ENCODE peak calls at places on chromosomes 2 and 18, in nine cellular contexts. One of them, this sample, is unnamed.
A peak's percentile ranks its signal among the peaks of the same experiment; 100 is the strongest.

GRCh38 chr2:102226612-102227351 is 40.0 kb downstream of the IL1RL2 start:
- DNase-seq in naive thymus-derived CD4-positive, alpha-beta T cell: no peak
- DNase-seq in tibial nerve: no peak
- DNase-seq in heart left ventricle: no peak
- DNase-seq in fibroblast of lung: no peak
- DNase-seq in GM23248: peak; percentile 56
- DNase-seq in CD8-positive, alpha-beta T cell: no peak
- DNase-seq in right lobe of liver: no peak
- DNase-seq in tibial artery: no peak
- DNase-seq in this sample: no peak

GRCh38 chr2:217049931-217050330 is 190.1 kb upstream of the TNP1 start:
- DNase-seq in GM23248: peak; percentile 48
- DNase-seq in heart left ventricle: no peak
- DNase-seq in tibial artery: no peak
- DNase-seq in fibroblast of lung: no peak
- DNase-seq in right lobe of liver: no peak
- DNase-seq in tibial nerve: peak; percentile 65
- DNase-seq in CD8-positive, alpha-beta T cell: no peak
- DNase-seq in naive thymus-derived CD4-positive, alpha-beta T cell: no peak
- DNase-seq in this sample: no peak

GRCh38 chr2:179177694-179178093 is 86.9 kb downstream of the SESTD1 start:
- DNase-seq in tibial nerve: no peak
- DNase-seq in CD8-positive, alpha-beta T cell: no peak
- DNase-seq in tibial artery: no peak
- DNase-seq in naive thymus-derived CD4-positive, alpha-beta T cell: no peak
- DNase-seq in GM23248: no peak
- DNase-seq in heart left ventricle: no peak
- DNase-seq in fibroblast of lung: no peak
- DNase-seq in right lobe of liver: no peak
- DNase-seq in this sample: no peak

GRCh38 chr2:112257575-112257974 is 2.7 kb upstream of the ZC3H8 start:
- DNase-seq in tibial nerve: no peak
- DNase-seq in GM23248: peak; percentile 53
- DNase-seq in CD8-positive, alpha-beta T cell: no peak
- DNase-seq in naive thymus-derived CD4-positive, alpha-beta T cell: no peak
- DNase-seq in fibroblast of lung: peak; percentile 20
- DNase-seq in heart left ventricle: no peak
- DNase-seq in right lobe of liver: no peak
- DNase-seq in tibial artery: no peak
- DNase-seq in this sample: no peak

GRCh38 chr2:226716126-226716525 is 83.5 kb downstream of the IRS1 start:
- DNase-seq in fibroblast of lung: no peak
- DNase-seq in tibial nerve: no peak
- DNase-seq in heart left ventricle: no peak
- DNase-seq in CD8-positive, alpha-beta T cell: no peak
- DNase-seq in right lobe of liver: no peak
- DNase-seq in naive thymus-derived CD4-positive, alpha-beta T cell: no peak
- DNase-seq in tibial artery: no peak
- DNase-seq in GM23248: no peak
- DNase-seq in this sample: no peak

GRCh38 chr2:66279024-66279423 is 155.9 kb upstream of the MEIS1 start:
- DNase-seq in naive thymus-derived CD4-positive, alpha-beta T cell: no peak
- DNase-seq in GM23248: no peak
- DNase-seq in tibial artery: no peak
- DNase-seq in right lobe of liver: no peak
- DNase-seq in CD8-positive, alpha-beta T cell: no peak
- DNase-seq in fibroblast of lung: no peak
- DNase-seq in tibial nerve: no peak
- DNase-seq in heart left ventricle: no peak
- DNase-seq in this sample: no peak

GRCh38 chr18:65955747-65956146 is 204.9 kb downstream of the CDH7 start:
- DNase-seq in right lobe of liver: no peak
- DNase-seq in GM23248: no peak
- DNase-seq in heart left ventricle: no peak
- DNase-seq in tibial nerve: no peak
- DNase-seq in naive thymus-derived CD4-positive, alpha-beta T cell: no peak
- DNase-seq in fibroblast of lung: no peak
- DNase-seq in CD8-positive, alpha-beta T cell: no peak
- DNase-seq in tibial artery: no peak
- DNase-seq in this sample: no peak

GRCh38 chr2:231902598-231902997 is 23.6 kb downstream of the NPPC start:
- DNase-seq in tibial artery: peak; percentile 21
- DNase-seq in heart left ventricle: peak; percentile 11
- DNase-seq in naive thymus-derived CD4-positive, alpha-beta T cell: no peak
- DNase-seq in fibroblast of lung: no peak
- DNase-seq in CD8-positive, alpha-beta T cell: no peak
- DNase-seq in right lobe of liver: no peak
- DNase-seq in tibial nerve: no peak
- DNase-seq in GM23248: no peak
- DNase-seq in this sample: no peak

DNA sequence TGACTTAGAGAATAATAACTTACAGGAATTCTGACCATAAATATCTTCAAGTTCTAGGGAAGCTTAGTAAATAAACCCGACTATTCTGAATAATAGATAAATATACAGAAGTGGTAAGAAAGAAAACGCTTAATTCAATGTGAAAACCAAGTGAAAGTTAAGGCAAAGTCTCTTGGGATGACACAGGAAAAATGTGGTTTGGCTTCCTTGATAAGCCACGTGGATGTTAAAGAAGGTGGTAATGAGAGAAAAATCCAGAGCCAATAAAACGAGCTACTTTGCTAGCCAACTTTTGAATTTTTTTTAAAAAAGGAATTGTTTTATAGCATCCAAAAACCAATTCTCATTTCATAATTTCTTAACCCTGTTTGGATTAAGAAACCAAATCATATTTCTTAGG is 166.2 kb upstream of the VRK2 start:
- DNase-seq in fibroblast of lung: no peak
- DNase-seq in tibial nerve: no peak
- DNase-seq in right lobe of liver: no peak
- DNase-seq in GM23248: peak; percentile 12
- DNase-seq in naive thymus-derived CD4-positive, alpha-beta T cell: no peak
- DNase-seq in CD8-positive, alpha-beta T cell: no peak
- DNase-seq in tibial artery: no peak
- DNase-seq in heart left ventricle: no peak
- DNase-seq in this sample: no peak
- H3K4me1 ChIP-seq in fibroblast of lung: peaks cover 2% of the 10 kb centered on the region
- H3K4me1 ChIP-seq in tibial nerve: peaks cover 13% of the 10 kb centered on the region
- H3K4me1 ChIP-seq in right lobe of liver: no peaks in the 10 kb centered on the region
- H3K4me1 ChIP-seq in GM23248: peaks cover 26% of the 10 kb centered on the region
- H3K4me1 ChIP-seq in naive thymus-derived CD4-positive, alpha-beta T cell: no peaks in the 10 kb centered on the region
- H3K4me1 ChIP-seq in CD8-positive, alpha-beta T cell: no peaks in the 10 kb centered on the region
- H3K4me1 ChIP-seq in tibial artery: peaks cover 8% of the 10 kb centered on the region
- H3K4me1 ChIP-seq in heart left ventricle: no peaks in the 10 kb centered on the region
- H3K4me1 ChIP-seq in this sample: no peaks in the 10 kb centered on the region

GRCh38 chr2:23422089-23423061 is 37.4 kb downstream of the KLHL29 start:
- DNase-seq in GM23248: no peak
- DNase-seq in tibial nerve: no peak
- DNase-seq in CD8-positive, alpha-beta T cell: no peak
- DNase-seq in heart left ventricle: no peak
- DNase-seq in right lobe of liver: no peak
- DNase-seq in fibroblast of lung: no peak
- DNase-seq in tibial artery: no peak
- DNase-seq in naive thymus-derived CD4-positive, alpha-beta T cell: no peak
- DNase-seq in this sample: no peak

GRCh38 chr2:23425338-23425871 is 40.4 kb downstream of the KLHL29 start:
- DNase-seq in naive thymus-derived CD4-positive, alpha-beta T cell: no peak
- DNase-seq in GM23248: no peak
- DNase-seq in tibial artery: no peak
- DNase-seq in right lobe of liver: no peak
- DNase-seq in heart left ventricle: no peak
- DNase-seq in fibroblast of lung: no peak
- DNase-seq in CD8-positive, alpha-beta T cell: no peak
- DNase-seq in tibial nerve: no peak
- DNase-seq in this sample: no peak

GRCh38 chr2:23420840-23421476 is 36.0 kb downstream of the KLHL29 start:
- DNase-seq in tibial artery: no peak
- DNase-seq in naive thymus-derived CD4-positive, alpha-beta T cell: no peak
- DNase-seq in heart left ventricle: no peak
- DNase-seq in fibroblast of lung: no peak
- DNase-seq in GM23248: no peak
- DNase-seq in tibial nerve: no peak
- DNase-seq in right lobe of liver: no peak
- DNase-seq in CD8-positive, alpha-beta T cell: no peak
- DNase-seq in this sample: no peak

GRCh38 chr2:23423873-23424680 is 39.1 kb downstream of the KLHL29 start:
- DNase-seq in CD8-positive, alpha-beta T cell: no peak
- DNase-seq in heart left ventricle: no peak
- DNase-seq in GM23248: no peak
- DNase-seq in tibial nerve: no peak
- DNase-seq in naive thymus-derived CD4-positive, alpha-beta T cell: no peak
- DNase-seq in tibial artery: no peak
- DNase-seq in fibroblast of lung: no peak
- DNase-seq in right lobe of liver: no peak
- DNase-seq in this sample: no peak

DNA sequence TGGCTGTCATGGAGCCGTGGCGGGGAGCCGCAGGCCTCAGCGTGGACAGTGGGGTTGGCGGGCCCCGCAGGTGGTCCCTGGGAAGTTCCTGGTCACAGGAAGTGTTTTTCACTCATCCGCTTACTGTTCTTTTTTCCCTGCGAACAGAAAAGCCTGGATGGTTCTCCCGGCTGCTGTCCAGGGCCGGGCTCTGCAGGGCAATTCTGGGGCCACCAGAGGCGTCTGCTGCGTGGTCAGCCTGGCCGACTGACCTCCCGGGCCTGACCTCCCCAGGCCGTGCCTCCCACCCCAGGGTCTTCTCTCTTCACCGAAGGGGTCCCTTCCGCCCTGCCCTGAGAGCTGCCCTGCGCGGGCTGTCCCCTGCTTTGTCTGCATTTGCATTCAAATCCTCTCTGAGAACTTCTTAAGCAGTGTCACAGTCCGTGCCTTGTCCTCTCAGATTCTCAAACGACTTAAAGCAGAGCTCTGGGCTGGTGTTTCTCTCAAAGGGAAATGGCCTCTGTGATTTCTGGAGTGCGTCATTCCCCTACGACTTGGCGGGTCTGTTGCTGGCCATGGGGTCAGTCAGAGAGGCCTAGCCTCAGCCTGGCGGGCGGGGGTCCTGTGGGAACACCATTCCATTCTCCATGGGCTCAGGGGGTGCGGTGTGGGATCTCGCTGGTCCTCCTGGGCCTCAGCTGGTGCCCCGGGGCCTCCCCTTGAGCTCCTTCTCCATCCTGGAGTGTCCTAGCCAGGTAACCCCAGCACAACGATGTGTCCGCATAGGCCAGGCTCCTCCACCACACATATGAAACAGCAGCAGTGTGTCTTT is 38.3 kb downstream of the KLHL29 start:
- DNase-seq in GM23248: no peak
- DNase-seq in tibial artery: no peak
- DNase-seq in CD8-positive, alpha-beta T cell: no peak
- DNase-seq in fibroblast of lung: no peak
- DNase-seq in tibial nerve: no peak
- DNase-seq in right lobe of liver: no peak
- DNase-seq in naive thymus-derived CD4-positive, alpha-beta T cell: no peak
- DNase-seq in heart left ventricle: no peak
- DNase-seq in this sample: no peak
- H3K4me1 ChIP-seq in GM23248: peaks cover 42% of the 10 kb centered on the region
- H3K4me1 ChIP-seq in tibial artery: peaks cover 57% of the 10 kb centered on the region
- H3K4me1 ChIP-seq in CD8-positive, alpha-beta T cell: no peaks in the 10 kb centered on the region
- H3K4me1 ChIP-seq in fibroblast of lung: peaks cover 28% of the 10 kb centered on the region
- H3K4me1 ChIP-seq in tibial nerve: peaks cover 82% of the 10 kb centered on the region
- H3K4me1 ChIP-seq in right lobe of liver: no peaks in the 10 kb centered on the region
- H3K4me1 ChIP-seq in naive thymus-derived CD4-positive, alpha-beta T cell: no peaks in the 10 kb centered on the region
- H3K4me1 ChIP-seq in heart left ventricle: no peaks in the 10 kb centered on the region
- H3K4me1 ChIP-seq in this sample: no peaks in the 10 kb centered on the region

GRCh38 chr2:28401948-28402550 is 9.4 kb downstream of the FOSL2 start:
- DNase-seq in tibial nerve: no peak
- DNase-seq in heart left ventricle: no peak
- DNase-seq in CD8-positive, alpha-beta T cell: no peak
- DNase-seq in fibroblast of lung: no peak
- DNase-seq in GM23248: no peak
- DNase-seq in naive thymus-derived CD4-positive, alpha-beta T cell: no peak
- DNase-seq in right lobe of liver: no peak
- DNase-seq in tibial artery: no peak
- DNase-seq in this sample: no peak

GRCh38 chr2:28400921-28401320 is 8.3 kb downstream of the FOSL2 start:
- DNase-seq in heart left ventricle: no peak
- DNase-seq in CD8-positive, alpha-beta T cell: no peak
- DNase-seq in fibroblast of lung: no peak
- DNase-seq in naive thymus-derived CD4-positive, alpha-beta T cell: no peak
- DNase-seq in right lobe of liver: no peak
- DNase-seq in GM23248: no peak
- DNase-seq in tibial nerve: no peak
- DNase-seq in tibial artery: no peak
- DNase-seq in this sample: no peak

GRCh38 chr2:28399946-28400345 is 7.3 kb downstream of the FOSL2 start:
- DNase-seq in heart left ventricle: no peak
- DNase-seq in CD8-positive, alpha-beta T cell: no peak
- DNase-seq in fibroblast of lung: no peak
- DNase-seq in tibial nerve: no peak
- DNase-seq in tibial artery: no peak
- DNase-seq in right lobe of liver: no peak
- DNase-seq in GM23248: no peak
- DNase-seq in naive thymus-derived CD4-positive, alpha-beta T cell: no peak
- DNase-seq in this sample: no peak

GRCh38 chr2:28400434-28400833 is 7.8 kb downstream of the FOSL2 start:
- DNase-seq in heart left ventricle: no peak
- DNase-seq in right lobe of liver: no peak
- DNase-seq in fibroblast of lung: no peak
- DNase-seq in GM23248: no peak
- DNase-seq in tibial nerve: no peak
- DNase-seq in naive thymus-derived CD4-positive, alpha-beta T cell: no peak
- DNase-seq in CD8-positive, alpha-beta T cell: no peak
- DNase-seq in tibial artery: no peak
- DNase-seq in this sample: no peak

GRCh38 chr2:28401411-28401810 is 8.8 kb downstream of the FOSL2 start:
- DNase-seq in GM23248: peak; percentile 56
- DNase-seq in naive thymus-derived CD4-positive, alpha-beta T cell: no peak
- DNase-seq in right lobe of liver: no peak
- DNase-seq in fibroblast of lung: no peak
- DNase-seq in tibial nerve: no peak
- DNase-seq in CD8-positive, alpha-beta T cell: no peak
- DNase-seq in heart left ventricle: no peak
- DNase-seq in tibial artery: no peak
- DNase-seq in this sample: no peak
- H3K4me1 ChIP-seq in GM23248: peaks cover 62% of the 10 kb centered on the region
- H3K4me1 ChIP-seq in naive thymus-derived CD4-positive, alpha-beta T cell: peaks cover 11% of the 10 kb centered on the region
- H3K4me1 ChIP-seq in right lobe of liver: peaks cover 3% of the 10 kb centered on the region
- H3K4me1 ChIP-seq in fibroblast of lung: peaks cover 20% of the 10 kb centered on the region
- H3K4me1 ChIP-seq in tibial nerve: peaks cover 94% of the 10 kb centered on the region
- H3K4me1 ChIP-seq in CD8-positive, alpha-beta T cell: peaks cover 24% of the 10 kb centered on the region
- H3K4me1 ChIP-seq in heart left ventricle: peaks cover 40% of the 10 kb centered on the region
- H3K4me1 ChIP-seq in tibial artery: peaks cover 95% of the 10 kb centered on the region
- H3K4me1 ChIP-seq in this sample: peaks cover 29% of the 10 kb centered on the region

GRCh38 chr2:128363991-128364390 is 45.3 kb upstream of the HS6ST1 start:
- DNase-seq in tibial artery: peak; percentile 39
- DNase-seq in right lobe of liver: no peak
- DNase-seq in GM23248: no peak
- DNase-seq in tibial nerve: no peak
- DNase-seq in naive thymus-derived CD4-positive, alpha-beta T cell: no peak
- DNase-seq in heart left ventricle: peak; percentile 46
- DNase-seq in CD8-positive, alpha-beta T cell: no peak
- DNase-seq in fibroblast of lung: peak; percentile 27
- DNase-seq in this sample: no peak

GRCh38 chr2:128362889-128363228 is 44.2 kb upstream of the HS6ST1 start:
- DNase-seq in naive thymus-derived CD4-positive, alpha-beta T cell: no peak
- DNase-seq in tibial artery: peak; percentile 75
- DNase-seq in CD8-positive, alpha-beta T cell: no peak
- DNase-seq in right lobe of liver: no peak
- DNase-seq in GM23248: peak; percentile 80
- DNase-seq in tibial nerve: no peak
- DNase-seq in heart left ventricle: peak; percentile 60
- DNase-seq in fibroblast of lung: peak; percentile 89
- DNase-seq in this sample: no peak

GRCh38 chr2:128365217-128365905 is 46.7 kb upstream of the HS6ST1 start:
- DNase-seq in naive thymus-derived CD4-positive, alpha-beta T cell: no peak
- DNase-seq in CD8-positive, alpha-beta T cell: no peak
- DNase-seq in tibial artery: peak; percentile 19
- DNase-seq in heart left ventricle: peak; percentile 18
- DNase-seq in right lobe of liver: no peak
- DNase-seq in GM23248: peak; percentile 66
- DNase-seq in tibial nerve: no peak
- DNase-seq in fibroblast of lung: peak; percentile 58
- DNase-seq in this sample: no peak

GRCh38 chr2:128362186-128362888 is 43.7 kb upstream of the HS6ST1 start:
- DNase-seq in GM23248: no peak
- DNase-seq in heart left ventricle: no peak
- DNase-seq in tibial artery: peak; percentile 58
- DNase-seq in tibial nerve: no peak
- DNase-seq in CD8-positive, alpha-beta T cell: no peak
- DNase-seq in fibroblast of lung: no peak
- DNase-seq in naive thymus-derived CD4-positive, alpha-beta T cell: no peak
- DNase-seq in right lobe of liver: no peak
- DNase-seq in this sample: no peak

DNA sequence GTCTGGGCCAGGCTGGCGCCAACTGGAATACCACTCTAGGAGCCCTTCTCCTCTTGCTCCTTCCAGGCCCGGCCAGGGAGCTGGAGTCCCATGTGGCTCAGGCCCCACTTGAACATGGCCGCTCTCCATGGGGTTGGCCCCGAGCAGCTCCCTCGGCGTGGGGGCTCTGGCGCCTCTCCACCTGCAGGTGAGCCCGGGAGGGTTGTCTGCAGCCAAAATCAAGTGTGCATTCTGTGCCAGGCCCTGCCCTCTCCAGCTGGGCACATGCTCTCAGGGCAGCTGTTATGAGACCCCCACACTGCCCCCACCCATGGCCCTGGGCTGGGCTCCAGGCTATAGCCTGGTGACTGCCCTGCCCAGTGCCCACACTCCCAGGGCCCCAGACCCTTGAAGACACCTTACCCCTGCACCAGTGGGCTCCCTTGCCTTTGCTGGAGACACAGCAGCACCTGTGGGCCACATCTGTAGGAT is 45.8 kb upstream of the HS6ST1 start:
- DNase-seq in fibroblast of lung: no peak
- DNase-seq in naive thymus-derived CD4-positive, alpha-beta T cell: no peak
- DNase-seq in GM23248: no peak
- DNase-seq in right lobe of liver: no peak
- DNase-seq in heart left ventricle: peak; percentile 61
- DNase-seq in tibial nerve: no peak
- DNase-seq in tibial artery: peak; percentile 50
- DNase-seq in CD8-positive, alpha-beta T cell: no peak
- DNase-seq in this sample: no peak
- H3K4me1 ChIP-seq in fibroblast of lung: peaks cover 6% of the 10 kb centered on the region
- H3K4me1 ChIP-seq in naive thymus-derived CD4-positive, alpha-beta T cell: no peaks in the 10 kb centered on the region
- H3K4me1 ChIP-seq in GM23248: peaks cover 35% of the 10 kb centered on the region
- H3K4me1 ChIP-seq in right lobe of liver: no peaks in the 10 kb centered on the region
- H3K4me1 ChIP-seq in heart left ventricle: no peaks in the 10 kb centered on the region
- H3K4me1 ChIP-seq in tibial nerve: peaks cover 24% of the 10 kb centered on the region
- H3K4me1 ChIP-seq in tibial artery: peaks cover 27% of the 10 kb centered on the region
- H3K4me1 ChIP-seq in CD8-positive, alpha-beta T cell: no peaks in the 10 kb centered on the region
- H3K4me1 ChIP-seq in this sample: no peaks in the 10 kb centered on the region